ENCODE peak calls at places on chromosomes 7 and 10, in five cellular contexts. N is choroid plexus epithelial cell, B is MM.1S, E is colonic mucosa, M is heart left ventricle. G is an unnamed sample.

GRCh38 chr10:133045556-133046483 is 41.9 kb upstream of the ADGRA1 start:
- DNase-seq in M (no peak), B (no peak), E (no peak), N (no peak), G (no peak)

GRCh38 chr7:68192941-68193340 is 1196.3 kb downstream of the TYW1 start:
- DNase-seq in N (no peak), E (no peak), B (no peak), M (no peak), G (no peak)

GRCh38 chr10:20257422-20257821 is 441.2 kb downstream of the PLXDC2 start:
- DNase-seq in N (no peak), E (no peak), M (no peak), B (peak), G (no peak)

GRCh38 chr10:69315100-69315542 is 36.8 kb downstream of the HK1 start:
- DNase-seq in B (no peak), E (no peak), N (no peak), M (no peak), G (no peak)

GRCh38 chr10:28930520-28931495 is 253.5 kb downstream of the BAMBI start:
- DNase-seq in M (no peak), E (no peak), N (no peak), B (no peak), G (no peak)

GRCh38 chr7:50112250-50112649 is 19.2 kb upstream of the ZPBP start:
- DNase-seq in N (no peak), M (no peak), B (no peak), E (no peak), G (no peak)

GRCh38 chr7:148941598-148942280 is 57.6 kb upstream of the EZH2 start:
- DNase-seq in E (peak), N (peak), B (peak), M (peak), G (peak)

GRCh38 chr10:132570265-132570664 is 32.7 kb downstream of the INPP5A start:
- DNase-seq in N (no peak), M (no peak), B (no peak), E (no peak), G (no peak)

GRCh38 chr7:34247468-34247867 is 342.1 kb downstream of the BMPER start:
- DNase-seq in M (no peak), E (no peak), N (peak), B (no peak), G (no peak)

GRCh38 chr10:58807631-58808024 is 295.0 kb downstream of the BICC1 start:
- DNase-seq in B (no peak), E (no peak), M (no peak), N (peak), G (no peak)

GRCh38 chr7:141663081-141663510 is 38.9 kb downstream of the DENND11 start:
- DNase-seq in N (peak), E (peak), B (no peak), M (no peak), G (no peak)

GRCh38 chr10:71216363-71216695 is 4.0 kb downstream of the UNC5B start:
- DNase-seq in M (peak), B (no peak), N (no peak), E (no peak), G (no peak)

GRCh38 chr7:54880326-54880989 is 121.4 kb upstream of the SEC61G start:
- DNase-seq in B (no peak), E (peak), M (no peak), N (no peak), G (no peak)

GRCh38 chr10:87660484-87661133 is 931 bp downstream of the PAPSS2 start:
- DNase-seq in N (peak), M (peak), B (peak), E (peak), G (peak)

GRCh38 chr7:131011976-131012375 is 278.0 kb upstream of the KLF14 start:
- DNase-seq in E (no peak), N (peak), B (no peak), M (no peak), G (no peak)

GRCh38 chr10:78255796-78256638 is 222.4 kb downstream of the RPS24 start:
- DNase-seq in M (peak), B (no peak), N (peak), E (peak), G (peak)

GRCh38 chr10:29120216-29120615 is 168.7 kb upstream of the LYZL1 start:
- DNase-seq in E (no peak), N (peak), M (no peak), B (no peak), G (no peak)

GRCh38 chr7:37028909-37029440 is 304.7 kb upstream of the AOAH start:
- DNase-seq in E (no peak), B (no peak), N (no peak), M (no peak), G (no peak)

GRCh38 chr7:73425356-73425983 is 8.1 kb upstream of the FZD9 start:
- DNase-seq in N (no peak), E (no peak), B (no peak), M (no peak), G (no peak)

GRCh38 chr7:73427902-73428696 is 5.5 kb upstream of the FZD9 start:
- DNase-seq in N (no peak), B (no peak), M (no peak), E (no peak), G (no peak)

GRCh38 chr7:73424486-73424885 is 9.1 kb upstream of the FZD9 start:
- DNase-seq in B (no peak), E (no peak), M (no peak), N (no peak), G (no peak)

GRCh38 chr7:73426016-73426415 is 7.6 kb upstream of the FZD9 start:
- DNase-seq in N (no peak), E (no peak), M (no peak), B (no peak), G (no peak)

DNA sequence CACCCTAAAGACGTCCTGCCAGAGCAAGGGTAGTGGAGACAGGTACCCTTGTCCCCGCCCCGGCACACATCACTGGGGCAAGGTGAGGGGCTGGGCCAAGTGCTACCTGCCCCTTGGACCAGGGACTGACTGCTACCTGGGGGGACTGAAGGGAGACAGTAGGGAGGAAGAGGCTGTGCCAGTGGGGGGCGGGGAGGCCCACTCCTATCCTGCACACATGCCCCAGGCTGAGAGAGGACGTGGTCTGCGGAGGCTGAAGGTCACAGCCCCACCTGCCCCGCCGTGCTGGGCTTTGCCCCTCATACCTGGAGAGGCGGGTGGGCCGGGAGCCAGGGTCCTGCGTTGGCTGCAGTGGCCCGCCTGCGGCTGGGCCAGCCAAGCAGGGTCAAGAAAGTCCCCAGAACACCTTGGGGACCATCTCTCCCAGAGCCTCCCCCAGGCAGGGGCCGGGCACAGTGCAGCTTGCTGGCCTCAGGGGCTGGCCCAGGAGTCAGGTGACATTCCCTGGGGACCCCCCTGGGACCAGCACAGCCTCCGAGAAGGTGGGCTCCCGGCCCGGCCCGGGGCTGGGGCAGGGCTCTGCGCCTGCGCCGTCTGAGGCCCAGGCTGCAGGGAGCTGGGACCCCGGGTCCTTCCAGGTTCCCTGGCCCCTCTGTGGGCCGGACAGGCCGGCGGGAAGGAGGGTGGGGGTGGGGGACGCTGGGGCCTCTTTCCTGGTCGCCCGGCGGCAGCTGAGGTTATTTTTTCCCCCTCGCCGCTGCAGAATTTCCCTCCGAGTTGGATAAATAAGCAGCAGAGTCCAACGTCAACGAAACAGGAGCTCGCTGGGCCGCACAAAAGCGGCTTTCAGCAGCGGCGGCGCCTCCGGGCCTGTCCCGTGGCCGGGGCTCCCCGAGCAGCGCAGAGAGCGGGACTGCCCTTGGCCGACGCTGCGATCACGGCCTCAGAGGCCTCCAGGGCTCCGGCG is 9.8 kb upstream of the FZD9 start:
- DNase-seq in N (peak), M (no peak), B (no peak), E (no peak), G (no peak)
- H3K4me3 ChIP-seq in N (peak), M (peak), B (no peak), E (no peak), G (peak)

GRCh38 chr7:39321245-39321644 is 245.0 kb upstream of the YAE1 start:
- DNase-seq in B (no peak), M (no peak), E (no peak), N (no peak), G (no peak)

GRCh38 chr7:39321909-39322498 is 244.2 kb upstream of the YAE1 start:
- DNase-seq in N (no peak), M (no peak), B (no peak), E (no peak), G (no peak)

DNA sequence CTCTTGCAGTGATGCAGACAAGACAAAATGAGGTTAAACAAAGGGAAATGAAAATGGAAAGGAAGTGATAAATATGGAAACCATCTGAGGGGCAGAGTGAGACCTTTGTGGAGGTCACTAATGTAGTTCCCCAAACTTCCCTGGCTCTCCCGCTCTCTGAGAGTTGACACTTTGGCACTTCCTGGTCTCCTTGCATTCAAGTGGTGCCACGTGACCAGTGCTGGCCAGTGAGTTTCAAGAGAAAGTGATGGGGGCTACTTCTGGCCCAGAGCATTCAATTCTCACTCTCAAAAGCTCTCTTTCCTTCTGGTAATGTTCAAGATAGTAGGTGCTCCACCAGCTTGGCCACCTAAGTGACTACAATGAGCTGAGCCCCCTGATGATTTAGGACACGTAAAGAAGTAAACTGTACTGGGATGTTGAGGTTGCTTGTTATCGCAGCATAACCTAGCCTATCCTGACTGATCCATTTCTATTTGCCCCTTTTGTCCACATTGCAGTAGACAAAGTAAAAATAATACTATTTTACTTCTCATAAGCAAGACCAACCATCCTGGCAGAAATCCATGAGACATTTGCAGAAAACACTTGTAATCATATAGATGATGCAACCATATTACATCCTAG is 242.0 kb upstream of the YAE1 start:
- DNase-seq in N (no peak), E (no peak), B (no peak), M (no peak), G (no peak)
- H3K4me3 ChIP-seq in N (no peak), E (no peak), B (no peak), M (no peak), G (no peak)

GRCh38 chr7:140229591-140230516 is 53.1 kb upstream of the KDM7A start:
- DNase-seq in B (peak), N (no peak), M (no peak), E (peak), G (no peak)

GRCh38 chr7:140230862-140231778 is 54.3 kb upstream of the KDM7A start:
- DNase-seq in E (peak), N (peak), B (peak), M (peak), G (peak)

GRCh38 chr7:140230517-140230861 is 53.7 kb upstream of the KDM7A start:
- DNase-seq in N (no peak), B (peak), M (peak), E (peak), G (peak)

GRCh38 chr7:140231779-140232491 is 55.2 kb upstream of the KDM7A start:
- DNase-seq in M (no peak), B (peak), N (no peak), E (peak), G (no peak)

GRCh38 chr7:140229101-140229525 is 52.3 kb upstream of the KDM7A start:
- DNase-seq in N (no peak), E (no peak), B (no peak), M (no peak), G (no peak)
- H3K4me3 ChIP-seq in N (no peak), E (no peak), B (no peak), M (no peak), G (no peak)

DNA sequence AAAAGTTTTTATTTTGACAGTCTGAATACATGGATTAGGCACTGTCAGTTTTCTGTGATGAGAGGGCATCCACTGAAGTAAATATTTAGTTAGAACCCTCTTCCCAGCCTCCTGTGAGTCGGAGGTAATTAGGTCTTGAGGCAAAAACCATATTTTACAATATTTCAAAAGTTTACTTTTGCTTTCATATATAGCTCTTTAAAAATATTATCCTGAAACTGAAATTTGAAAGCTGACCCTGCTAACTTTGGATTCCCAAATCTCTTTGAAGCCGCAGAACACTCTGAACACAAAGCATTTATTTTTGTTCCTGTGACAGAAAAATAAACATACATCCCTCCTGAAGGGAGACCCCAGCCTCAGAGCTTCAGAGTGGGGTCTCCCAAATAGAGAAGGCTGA is 317.4 kb downstream of the KIF20B start:
- DNase-seq in M (no peak), N (no peak), E (no peak), B (peak), G (no peak)
- H3K4me3 ChIP-seq in M (no peak), N (no peak), E (no peak), B (peak), G (no peak)

GRCh38 chr7:151104411-151105235 is 18.3 kb downstream of the AGAP3 start:
- DNase-seq in N (peak), B (no peak), M (no peak), E (no peak), G (no peak)
- H3K4me3 ChIP-seq in N (no peak), B (no peak), M (no peak), E (no peak), G (no peak)

GRCh38 chr10:6349846-6350245 is 147.1 kb downstream of the PFKFB3 start:
- DNase-seq in N (no peak), M (no peak), E (no peak), B (no peak), G (no peak)

GRCh38 chr10:6350609-6351008 is 147.9 kb downstream of the PFKFB3 start:
- DNase-seq in B (no peak), E (no peak), M (no peak), N (no peak), G (no peak)

GRCh38 chr10:6347391-6347951 is 144.7 kb downstream of the PFKFB3 start:
- DNase-seq in E (no peak), M (no peak), B (peak), N (no peak), G (peak)

GRCh38 chr10:6346621-6347020 is 143.9 kb downstream of the PFKFB3 start:
- DNase-seq in B (no peak), M (no peak), E (no peak), N (no peak), G (no peak)

DNA sequence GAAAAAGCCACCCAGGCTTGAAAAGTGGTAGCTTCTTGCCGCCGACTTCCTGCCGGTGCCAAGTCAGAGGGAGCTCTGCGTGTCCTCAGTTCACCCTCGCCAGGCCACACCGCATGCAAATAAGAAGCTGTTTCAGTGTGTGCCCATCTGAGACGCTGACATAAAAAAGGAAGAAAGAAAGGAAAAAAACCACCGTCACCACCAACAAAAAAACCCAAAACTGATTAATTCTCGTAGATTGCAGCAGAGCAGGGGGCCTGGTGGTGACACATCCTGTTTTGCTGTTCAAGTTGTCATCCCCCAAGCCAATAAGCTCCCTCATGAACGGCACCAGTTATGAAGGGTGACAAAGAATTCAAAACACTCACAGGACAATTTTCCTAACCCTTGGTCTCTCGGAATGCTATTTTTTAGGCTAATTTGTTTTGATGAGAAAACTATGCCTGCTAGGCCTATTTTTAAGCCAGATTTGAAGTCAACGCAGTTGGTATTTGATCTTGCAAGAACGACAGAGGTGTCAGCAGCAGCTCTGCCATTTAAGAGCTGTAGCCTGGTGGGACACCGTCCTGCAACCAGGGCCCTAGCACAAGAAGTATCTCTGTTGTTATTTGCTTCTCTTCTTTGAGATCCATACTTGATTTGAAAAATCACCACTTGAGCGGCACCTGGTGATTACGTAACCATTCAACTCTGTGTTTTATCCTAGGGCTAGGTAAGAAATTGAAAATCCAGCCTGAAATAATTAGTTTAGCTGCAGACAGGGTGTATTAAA is 145.5 kb downstream of the PFKFB3 start:
- DNase-seq in E (peak), B (peak), N (no peak), M (peak), G (peak)
- H3K4me3 ChIP-seq in E (no peak), B (peak), N (no peak), M (no peak), G (no peak)